ENCODE peak calls at places on chromosomes 3 and 15, in nine cellular contexts. One of them, this sample, is unnamed.

GRCh38 chr3:158539414-158540014 is 31.5 kb upstream of the MLF1 start:
- DNase-seq in AG08395: peak; percentile 45
- DNase-seq in AG10803: peak; percentile 52
- DNase-seq in astrocyte of the cerebellum: peak; percentile 51
- DNase-seq in NT2/D1: peak; percentile 36
- DNase-seq in RPMI7951: peak; percentile 55
- DNase-seq in nucleus accumbens: no peak
- DNase-seq in neural crest cell: peak; percentile 43
- DNase-seq in CD4-positive, alpha-beta T cell: peak; percentile 16
- DNase-seq in this sample: peak; percentile 72

GRCh38 chr3:3201584-3201983 is 22.1 kb upstream of the CRBN start:
- DNase-seq in nucleus accumbens: no peak
- DNase-seq in CD4-positive, alpha-beta T cell: no peak
- DNase-seq in AG08395: no peak
- DNase-seq in astrocyte of the cerebellum: no peak
- DNase-seq in neural crest cell: no peak
- DNase-seq in RPMI7951: no peak
- DNase-seq in AG10803: no peak
- DNase-seq in NT2/D1: no peak
- DNase-seq in this sample: no peak

GRCh38 chr3:65778966-65779365 is 259.8 kb downstream of the MAGI1 start:
- DNase-seq in astrocyte of the cerebellum: peak; percentile 22
- DNase-seq in nucleus accumbens: no peak
- DNase-seq in AG10803: peak; percentile 42
- DNase-seq in CD4-positive, alpha-beta T cell: no peak
- DNase-seq in NT2/D1: no peak
- DNase-seq in RPMI7951: peak; percentile 67
- DNase-seq in AG08395: peak; percentile 13
- DNase-seq in neural crest cell: no peak
- DNase-seq in this sample: no peak

GRCh38 chr3:187550446-187550845 is 119.7 kb downstream of the SST start:
- DNase-seq in AG10803: peak; percentile 19
- DNase-seq in RPMI7951: no peak
- DNase-seq in neural crest cell: no peak
- DNase-seq in astrocyte of the cerebellum: no peak
- DNase-seq in AG08395: peak; percentile 40
- DNase-seq in nucleus accumbens: no peak
- DNase-seq in NT2/D1: no peak
- DNase-seq in CD4-positive, alpha-beta T cell: no peak
- DNase-seq in this sample: no peak

GRCh38 chr15:28935316-28935715 is 49.5 kb downstream of the APBA2 start:
- DNase-seq in astrocyte of the cerebellum: no peak
- DNase-seq in CD4-positive, alpha-beta T cell: peak; percentile 49
- DNase-seq in AG10803: no peak
- DNase-seq in RPMI7951: no peak
- DNase-seq in NT2/D1: no peak
- DNase-seq in neural crest cell: peak; percentile 33
- DNase-seq in AG08395: no peak
- DNase-seq in nucleus accumbens: no peak
- DNase-seq in this sample: peak; percentile 66

GRCh38 chr3:11093823-11094340 is 60.4 kb upstream of the HRH1 start:
- DNase-seq in AG08395: no peak
- DNase-seq in NT2/D1: no peak
- DNase-seq in RPMI7951: no peak
- DNase-seq in CD4-positive, alpha-beta T cell: no peak
- DNase-seq in neural crest cell: no peak
- DNase-seq in nucleus accumbens: no peak
- DNase-seq in AG10803: no peak
- DNase-seq in astrocyte of the cerebellum: no peak
- DNase-seq in this sample: no peak

GRCh38 chr3:130935761-130936160 is 41.9 kb downstream of the ATP2C1 start:
- DNase-seq in CD4-positive, alpha-beta T cell: no peak
- DNase-seq in AG10803: peak; percentile 84
- DNase-seq in astrocyte of the cerebellum: no peak
- DNase-seq in NT2/D1: no peak
- DNase-seq in neural crest cell: no peak
- DNase-seq in AG08395: peak; percentile 65
- DNase-seq in RPMI7951: peak; percentile 50
- DNase-seq in nucleus accumbens: no peak
- DNase-seq in this sample: no peak

GRCh38 chr3:187295635-187296034 is 4.1 kb upstream of the MASP1 start:
- DNase-seq in AG08395: no peak
- DNase-seq in RPMI7951: no peak
- DNase-seq in AG10803: no peak
- DNase-seq in neural crest cell: no peak
- DNase-seq in astrocyte of the cerebellum: no peak
- DNase-seq in NT2/D1: no peak
- DNase-seq in nucleus accumbens: no peak
- DNase-seq in CD4-positive, alpha-beta T cell: no peak
- DNase-seq in this sample: peak; percentile 18

GRCh38 chr15:79314811-79315210 is 3.9 kb downstream of the TMED3 start:
- DNase-seq in RPMI7951: no peak
- DNase-seq in neural crest cell: no peak
- DNase-seq in NT2/D1: no peak
- DNase-seq in AG10803: no peak
- DNase-seq in CD4-positive, alpha-beta T cell: no peak
- DNase-seq in nucleus accumbens: no peak
- DNase-seq in astrocyte of the cerebellum: no peak
- DNase-seq in AG08395: no peak
- DNase-seq in this sample: no peak

GRCh38 chr3:135056084-135056730 is 261.1 kb downstream of the EPHB1 start:
- DNase-seq in RPMI7951: no peak
- DNase-seq in NT2/D1: no peak
- DNase-seq in neural crest cell: no peak
- DNase-seq in AG08395: no peak
- DNase-seq in AG10803: no peak
- DNase-seq in CD4-positive, alpha-beta T cell: no peak
- DNase-seq in astrocyte of the cerebellum: no peak
- DNase-seq in nucleus accumbens: no peak
- DNase-seq in this sample: no peak

GRCh38 chr15:66269326-66270090 is 16.0 kb upstream of the MEGF11 start:
- DNase-seq in RPMI7951: peak; percentile 88
- DNase-seq in NT2/D1: no peak
- DNase-seq in nucleus accumbens: no peak
- DNase-seq in CD4-positive, alpha-beta T cell: no peak
- DNase-seq in AG08395: peak; percentile 72
- DNase-seq in AG10803: peak; percentile 52
- DNase-seq in astrocyte of the cerebellum: no peak
- DNase-seq in neural crest cell: no peak
- DNase-seq in this sample: peak; percentile 81

GRCh38 chr15:39135989-39136388 is 444.9 kb upstream of the THBS1 start:
- DNase-seq in CD4-positive, alpha-beta T cell: no peak
- DNase-seq in RPMI7951: peak; percentile 89
- DNase-seq in NT2/D1: no peak
- DNase-seq in AG10803: peak; percentile 98
- DNase-seq in AG08395: peak; percentile 78
- DNase-seq in astrocyte of the cerebellum: peak; percentile 42
- DNase-seq in nucleus accumbens: no peak
- DNase-seq in neural crest cell: no peak
- DNase-seq in this sample: no peak

GRCh38 chr15:53588773-53589172 is 170.7 kb downstream of the WDR72 start:
- DNase-seq in astrocyte of the cerebellum: peak; percentile 86
- DNase-seq in NT2/D1: no peak
- DNase-seq in nucleus accumbens: no peak
- DNase-seq in AG10803: peak; percentile 1
- DNase-seq in RPMI7951: peak; percentile 4
- DNase-seq in neural crest cell: no peak
- DNase-seq in CD4-positive, alpha-beta T cell: no peak
- DNase-seq in AG08395: no peak
- DNase-seq in this sample: no peak

GRCh38 chr3:143526016-143526540 is 322.2 kb downstream of the SLC9A9 start:
- DNase-seq in NT2/D1: no peak
- DNase-seq in astrocyte of the cerebellum: no peak
- DNase-seq in nucleus accumbens: no peak
- DNase-seq in CD4-positive, alpha-beta T cell: no peak
- DNase-seq in AG10803: peak; percentile 39
- DNase-seq in RPMI7951: peak; percentile 22
- DNase-seq in neural crest cell: no peak
- DNase-seq in AG08395: no peak
- DNase-seq in this sample: no peak

GRCh38 chr15:68612979-68613740 is 34.4 kb downstream of the CORO2B start:
- DNase-seq in CD4-positive, alpha-beta T cell: no peak
- DNase-seq in nucleus accumbens: no peak
- DNase-seq in astrocyte of the cerebellum: no peak
- DNase-seq in neural crest cell: no peak
- DNase-seq in AG08395: no peak
- DNase-seq in NT2/D1: no peak
- DNase-seq in RPMI7951: no peak
- DNase-seq in AG10803: peak; percentile 58
- DNase-seq in this sample: no peak

GRCh38 chr15:31235298-31236183 is 91.1 kb upstream of the KLF13 start:
- DNase-seq in RPMI7951: peak; percentile 66
- DNase-seq in astrocyte of the cerebellum: no peak
- DNase-seq in AG08395: no peak
- DNase-seq in neural crest cell: no peak
- DNase-seq in NT2/D1: no peak
- DNase-seq in nucleus accumbens: no peak
- DNase-seq in AG10803: peak; percentile 17
- DNase-seq in CD4-positive, alpha-beta T cell: no peak
- DNase-seq in this sample: peak; percentile 55

GRCh38 chr15:89652666-89653065 is 2.6 kb downstream of the KIF7 start:
- DNase-seq in AG08395: no peak
- DNase-seq in neural crest cell: no peak
- DNase-seq in astrocyte of the cerebellum: no peak
- DNase-seq in CD4-positive, alpha-beta T cell: no peak
- DNase-seq in NT2/D1: no peak
- DNase-seq in AG10803: no peak
- DNase-seq in nucleus accumbens: no peak
- DNase-seq in RPMI7951: no peak
- DNase-seq in this sample: no peak

GRCh38 chr15:62406268-62406667 is 241.2 kb upstream of the C2CD4B start:
- DNase-seq in RPMI7951: no peak
- DNase-seq in neural crest cell: no peak
- DNase-seq in CD4-positive, alpha-beta T cell: no peak
- DNase-seq in nucleus accumbens: no peak
- DNase-seq in NT2/D1: no peak
- DNase-seq in astrocyte of the cerebellum: no peak
- DNase-seq in AG10803: no peak
- DNase-seq in AG08395: no peak
- DNase-seq in this sample: no peak

GRCh38 chr15:99433026-99433756 is 132.6 kb upstream of the MEF2A start:
- DNase-seq in astrocyte of the cerebellum: no peak
- DNase-seq in RPMI7951: no peak
- DNase-seq in AG08395: peak; percentile 25
- DNase-seq in nucleus accumbens: no peak
- DNase-seq in NT2/D1: no peak
- DNase-seq in AG10803: no peak
- DNase-seq in CD4-positive, alpha-beta T cell: no peak
- DNase-seq in neural crest cell: no peak
- DNase-seq in this sample: no peak

GRCh38 chr3:53880396-53881345 is 1.3 kb downstream of the ACTR8 start:
- DNase-seq in RPMI7951: peak; percentile 8
- DNase-seq in AG08395: no peak
- DNase-seq in CD4-positive, alpha-beta T cell: no peak
- DNase-seq in NT2/D1: no peak
- DNase-seq in astrocyte of the cerebellum: no peak
- DNase-seq in AG10803: peak; percentile 57
- DNase-seq in neural crest cell: no peak
- DNase-seq in nucleus accumbens: no peak
- DNase-seq in this sample: no peak

GRCh38 chr15:98322551-98322950 is 325.8 kb upstream of the IGF1R start:
- DNase-seq in NT2/D1: no peak
- DNase-seq in AG10803: no peak
- DNase-seq in AG08395: no peak
- DNase-seq in RPMI7951: no peak
- DNase-seq in neural crest cell: no peak
- DNase-seq in astrocyte of the cerebellum: no peak
- DNase-seq in CD4-positive, alpha-beta T cell: no peak
- DNase-seq in nucleus accumbens: no peak
- DNase-seq in this sample: no peak

GRCh38 chr15:90813796-90814192 is 54.6 kb upstream of the FURIN start:
- DNase-seq in astrocyte of the cerebellum: no peak
- DNase-seq in AG08395: no peak
- DNase-seq in NT2/D1: no peak
- DNase-seq in AG10803: no peak
- DNase-seq in CD4-positive, alpha-beta T cell: no peak
- DNase-seq in RPMI7951: no peak
- DNase-seq in nucleus accumbens: no peak
- DNase-seq in neural crest cell: no peak
- DNase-seq in this sample: no peak

GRCh38 chr15:66701422-66702034 is 508 bp upstream of the SMAD6 start:
- DNase-seq in CD4-positive, alpha-beta T cell: no peak
- DNase-seq in nucleus accumbens: peak; percentile 42
- DNase-seq in neural crest cell: peak; percentile 52
- DNase-seq in NT2/D1: no peak
- DNase-seq in AG10803: no peak
- DNase-seq in RPMI7951: peak; percentile 73
- DNase-seq in astrocyte of the cerebellum: no peak
- DNase-seq in AG08395: peak; percentile 38
- DNase-seq in this sample: peak; percentile 84

GRCh38 chr15:69074843-69075224 is 60.3 kb downstream of the NOX5 start:
- DNase-seq in astrocyte of the cerebellum: no peak
- DNase-seq in nucleus accumbens: no peak
- DNase-seq in neural crest cell: no peak
- DNase-seq in CD4-positive, alpha-beta T cell: no peak
- DNase-seq in RPMI7951: no peak
- DNase-seq in AG08395: no peak
- DNase-seq in NT2/D1: no peak
- DNase-seq in AG10803: no peak
- DNase-seq in this sample: no peak

This sample was measured in HAP-1.